ENCODE peak calls at places on chromosome 18, in six cellular contexts. Y is AG09309, I is right cardiac atrium, G is Calu3, V is B cell, Z is adrenal gland. H is an unnamed sample.

GRCh38 chr18:78496095-78496494 is 483.5 kb upstream of the SALL3 start:
- DNase-seq in Y (no peak), I (no peak), G (no peak), V (no peak), Z (no peak), H (no peak)

GRCh38 chr18:75131455-75132000 is 77.4 kb downstream of the PTGR3 start:
- DNase-seq in Y (no peak), I (no peak), G (no peak), V (no peak), Z (peak), H (no peak)

GRCh38 chr18:23307567-23308295 is 145.4 kb upstream of the RIOK3 start:
- DNase-seq in Y (no peak), I (no peak), G (no peak), V (no peak), Z (no peak), H (no peak)

GRCh38 chr18:79507076-79507545 is 111.4 kb downstream of the NFATC1 start:
- DNase-seq in Y (no peak), I (peak), G (no peak), V (peak), Z (peak), H (no peak)

GRCh38 chr18:11502368-11502767 is 107.0 kb upstream of the SLC35G4 start:
- DNase-seq in Y (no peak), I (no peak), G (no peak), V (no peak), Z (no peak), H (no peak)

GRCh38 chr18:76274470-76275289 is 220.4 kb downstream of the ZNF516 start:
- DNase-seq in Y (no peak), I (no peak), G (peak), V (no peak), Z (peak), H (no peak)

GRCh38 chr18:13471971-13472628 is 253.5 kb downstream of the LDLRAD4 start:
- DNase-seq in Y (no peak), I (no peak), G (no peak), V (no peak), Z (peak), H (no peak)

GRCh38 chr18:26502834-26503233 is 45.5 kb downstream of the KCTD1 start:
- DNase-seq in Y (no peak), I (no peak), G (no peak), V (no peak), Z (no peak), H (no peak)

GRCh38 chr18:2985628-2986027 is 27.3 kb downstream of the LPIN2 start:
- DNase-seq in Y (no peak), I (no peak), G (peak), V (peak), Z (no peak), H (no peak)

GRCh38 chr18:50079571-50080295 is 115.2 kb downstream of the MYO5B start:
- DNase-seq in Y (no peak), I (peak), G (no peak), V (no peak), Z (peak), H (peak)

GRCh38 chr18:51074605-51075004 is 44.6 kb downstream of the SMAD4 start:
- DNase-seq in Y (no peak), I (no peak), G (no peak), V (peak), Z (no peak), H (no peak)

GRCh38 chr18:77271720-77272481 is 22.3 kb downstream of the GALR1 start:
- DNase-seq in Y (no peak), I (no peak), G (no peak), V (no peak), Z (no peak), H (no peak)

GRCh38 chr18:2811416-2811815 is 35.4 kb upstream of the EMILIN2 start:
- DNase-seq in Y (no peak), I (no peak), G (no peak), V (no peak), Z (no peak), H (no peak)

GRCh38 chr18:58180172-58180571 is 136.1 kb downstream of the NEDD4L start:
- DNase-seq in Y (no peak), I (peak), G (no peak), V (no peak), Z (peak), H (no peak)

GRCh38 chr18:26322892-26323653 is 96.8 kb downstream of the TAF4B start:
- DNase-seq in Y (no peak), I (no peak), G (no peak), V (no peak), Z (no peak), H (no peak)

GRCh38 chr18:76847926-76848325 is 25.6 kb downstream of the ZNF236 start:
- DNase-seq in Y (no peak), I (no peak), G (no peak), V (no peak), Z (no peak), H (no peak)

GRCh38 chr18:13608791-13609552 is 117.4 kb downstream of the FAM210A start:
- DNase-seq in Y (no peak), I (no peak), G (no peak), V (no peak), Z (no peak), H (no peak)

GRCh38 chr18:37742436-37742835 is 176.8 kb upstream of the CELF4 start:
- DNase-seq in Y (no peak), I (no peak), G (no peak), V (no peak), Z (no peak), H (no peak)

GRCh38 chr18:22185298-22185697 is 15.9 kb downstream of the GATA6 start:
- DNase-seq in Y (no peak), I (peak), G (no peak), V (no peak), Z (peak), H (no peak)

H was measured in NCI-H2029 treated with DMSO at 0.1 percent for 48 hours.